ENCODE peak calls at places on chromosomes 5 and 9, in seven cellular contexts. K, H, T, Y, G, I and C are unnamed samples.

GRCh38 chr9:13721481-13722235 is 442.2 kb upstream of the MPDZ start:
- DNase-seq in G (no peak), K (no peak), T (peak), H (no peak), I (no peak), Y (no peak), C (no peak)

GRCh38 chr5:140148508-140148907 is 22.8 kb downstream of the IGIP start:
- DNase-seq in G (no peak), K (no peak), H (no peak), T (peak), I (no peak), Y (no peak), C (no peak)

GRCh38 chr5:163105456-163105855 is 331.9 kb upstream of the CCNG1 start:
- DNase-seq in T (peak), H (no peak), K (no peak), G (no peak), Y (no peak), I (no peak), C (no peak)

GRCh38 chr5:177132504-177133118 is 962 bp upstream of the NSD1 start:
- DNase-seq in I (peak), Y (no peak), T (peak), K (peak), H (peak), G (no peak), C (no peak)

GRCh38 chr5:16992444-16992843 is 56.4 kb upstream of the MYO10 start:
- DNase-seq in G (no peak), H (no peak), I (no peak), T (no peak), K (no peak), Y (no peak), C (no peak)

GRCh38 chr9:127159949-127160610 is 37.6 kb upstream of the ANGPTL2 start:
- DNase-seq in H (no peak), K (peak), T (no peak), G (no peak), I (no peak), Y (no peak), C (peak)

GRCh38 chr9:120655005-120655622 is 59.2 kb downstream of the MEGF9 start:
- DNase-seq in G (no peak), I (no peak), T (peak), H (no peak), Y (no peak), K (no peak), C (no peak)

GRCh38 chr5:172640822-172641358 is at the start of gene NEURL1B:
- DNase-seq in T (peak), G (no peak), H (peak), I (peak), K (no peak), Y (no peak), C (peak)

GRCh38 chr9:27107241-27107640 is 1.8 kb upstream of the TEK start:
- DNase-seq in K (no peak), T (no peak), Y (no peak), I (no peak), G (no peak), H (no peak), C (no peak)

GRCh38 chr5:53386341-53386740 is 94.1 kb upstream of the FST start:
- DNase-seq in I (no peak), G (no peak), T (peak), H (no peak), K (no peak), Y (no peak), C (no peak)

GRCh38 chr5:89293849-89294248 is 410.9 kb upstream of the MEF2C start:
- DNase-seq in Y (no peak), K (no peak), I (no peak), T (peak), G (no peak), H (no peak), C (no peak)

DNA sequence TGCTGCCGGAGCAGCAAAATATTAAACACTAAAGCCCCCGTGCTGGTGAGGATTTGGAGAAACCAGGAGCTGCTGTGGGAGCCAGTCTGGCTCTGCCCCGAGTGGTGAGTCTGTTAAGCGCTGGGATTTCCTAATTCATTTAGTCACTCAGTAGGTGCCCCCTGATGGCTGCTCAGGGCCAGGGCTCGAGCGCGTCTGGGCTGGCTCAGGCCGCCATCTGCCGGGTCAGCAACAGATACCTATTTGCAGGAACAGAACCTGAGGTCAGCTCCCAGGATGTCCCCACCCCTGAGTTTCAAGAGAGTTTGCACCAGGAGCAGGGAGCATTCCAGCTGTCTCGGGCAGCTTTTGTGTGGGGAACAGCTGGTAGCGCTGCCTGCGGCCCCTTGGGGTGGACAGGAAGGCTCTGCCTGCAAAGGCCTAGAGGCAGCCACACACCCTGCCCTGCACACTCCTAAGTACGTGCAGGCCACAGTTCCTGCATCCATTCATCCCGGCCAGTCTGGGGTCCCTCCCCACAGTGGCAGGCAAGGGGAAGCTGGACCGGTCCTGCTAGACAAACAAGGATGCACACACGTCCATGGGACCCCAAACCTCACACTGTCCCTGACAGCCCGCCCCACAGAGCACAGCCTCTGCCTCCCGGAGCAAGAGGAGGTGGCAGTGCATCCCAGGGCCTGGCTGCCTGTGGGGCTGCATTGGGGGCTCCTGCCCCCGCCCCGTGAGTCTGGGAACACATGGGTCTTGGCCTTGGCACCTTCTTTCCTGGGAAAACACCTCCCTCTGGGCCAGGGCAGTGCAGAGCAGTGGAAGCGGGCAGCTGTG is 83.7 kb downstream of the ADAMTS2 start:
- DNase-seq in Y (no peak), H (peak), T (peak), K (peak), I (peak), G (no peak), C (peak)
- TF ChIP-seq CTCF in Y (peak), H (peak), T (peak), K (no peak), I (peak), G (no peak), C (no peak)

GRCh38 chr5:42970636-42971559 is 69.2 kb downstream of the ANXA2R start:
- DNase-seq in I (no peak), H (peak), Y (no peak), G (no peak), T (no peak), K (no peak), C (no peak)
- TF ChIP-seq CTCF in I (no peak), H (peak), Y (peak), G (no peak), T (no peak), K (no peak), C (no peak)

GRCh38 chr5:1382248-1382700 is 37.4 kb upstream of the CLPTM1L start:
- DNase-seq in Y (no peak), H (peak), I (no peak), G (no peak), T (no peak), K (no peak), C (no peak)

GRCh38 chr5:1378866-1379659 is 34.2 kb upstream of the CLPTM1L start:
- DNase-seq in G (no peak), K (no peak), T (no peak), H (peak), Y (no peak), I (no peak), C (no peak)

GRCh38 chr5:1381370-1382247 is 36.7 kb upstream of the CLPTM1L start:
- DNase-seq in G (no peak), K (no peak), H (peak), Y (no peak), T (no peak), I (no peak), C (no peak)

GRCh38 chr5:1380910-1381309 is 36.0 kb upstream of the CLPTM1L start:
- DNase-seq in Y (no peak), K (no peak), T (no peak), I (no peak), G (no peak), H (peak), C (no peak)

DNA sequence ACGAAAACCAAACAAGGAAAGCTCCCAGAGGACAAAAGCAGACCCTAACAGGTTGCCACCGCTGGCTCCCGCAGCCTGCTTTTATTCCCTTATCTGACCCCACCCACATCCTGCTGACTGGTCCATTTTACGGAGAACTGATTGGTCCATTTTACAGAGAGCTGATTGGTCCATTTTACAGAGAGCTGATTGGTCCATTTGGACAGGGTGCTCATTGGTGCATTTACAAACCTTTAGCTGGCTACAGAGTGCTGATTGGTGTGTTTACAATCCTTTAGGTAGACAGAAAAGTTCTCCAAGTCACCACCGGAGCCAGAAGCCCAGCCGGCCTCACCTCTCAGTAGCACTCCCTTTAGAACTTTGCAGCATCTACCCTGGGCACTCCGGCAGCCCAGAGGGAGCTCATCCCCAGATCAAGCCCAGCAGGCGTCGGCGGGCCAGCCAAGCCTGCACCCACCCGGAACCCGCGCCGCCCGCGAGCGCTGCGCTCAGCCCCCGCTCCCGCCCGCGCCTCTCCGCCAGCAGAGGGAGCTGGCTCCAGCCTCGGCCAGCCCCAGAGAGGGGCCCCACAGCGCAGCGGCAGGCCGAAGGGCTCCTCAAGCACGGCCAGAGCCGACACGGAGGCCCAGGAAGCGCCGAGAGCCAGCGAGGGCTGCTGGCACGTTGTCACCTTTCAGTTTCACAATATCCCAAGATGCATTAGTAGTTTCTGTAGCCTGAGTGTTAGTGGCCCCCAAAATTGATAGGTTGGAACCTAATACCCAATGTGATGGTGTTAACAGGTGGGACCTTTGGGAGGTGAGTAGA is 35.3 kb upstream of the CLPTM1L start:
- DNase-seq in G (no peak), K (no peak), Y (no peak), H (peak), I (peak), T (peak), C (no peak)
- TF ChIP-seq CTCF in G (peak), K (peak), Y (peak), H (peak), I (peak), T (peak), C (peak)

GRCh38 chr9:97132865-97133264 is 93.9 kb upstream of the CTSV start:
- DNase-seq in T (no peak), Y (peak), K (no peak), H (no peak), G (no peak), I (no peak), C (no peak)

GRCh38 chr9:97124256-97124655 is 85.3 kb upstream of the CTSV start:
- DNase-seq in G (no peak), I (no peak), H (no peak), Y (no peak), K (no peak), T (no peak), C (no peak)

DNA sequence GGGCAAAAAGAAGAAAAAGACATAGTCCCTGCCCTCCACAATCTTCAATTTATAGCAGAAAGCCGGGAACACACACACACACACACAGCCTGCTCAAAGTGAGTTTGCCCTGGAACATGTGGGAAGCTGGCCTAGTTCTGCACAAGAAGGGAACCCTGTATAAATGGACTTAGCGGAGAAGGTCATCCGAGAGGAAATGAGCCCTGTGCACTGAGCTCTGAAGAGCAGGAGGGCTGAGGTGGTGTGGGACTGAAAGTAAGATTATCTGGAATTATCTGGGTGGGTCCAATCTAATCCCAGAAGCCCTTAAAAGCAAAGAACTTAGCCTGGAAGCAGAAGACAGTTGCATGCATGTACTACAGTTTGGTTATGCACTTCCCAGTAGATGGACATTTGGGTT is 90.0 kb upstream of the CTSV start:
- DNase-seq in I (no peak), T (no peak), G (no peak), K (no peak), Y (no peak), H (no peak), C (no peak)
- TF ChIP-seq CTCF in I (no peak), T (no peak), G (no peak), K (no peak), Y (no peak), H (no peak), C (no peak)

GRCh38 chr9:1013018-1013417 is 36.6 kb downstream of the DMRT3 start:
- DNase-seq in G (no peak), T (no peak), K (no peak), H (no peak), I (no peak), Y (no peak), C (no peak)

GRCh38 chr9:1024112-1024511 is 26.0 kb upstream of the DMRT2 start:
- DNase-seq in T (no peak), G (no peak), H (no peak), Y (no peak), K (no peak), I (no peak), C (no peak)

DNA sequence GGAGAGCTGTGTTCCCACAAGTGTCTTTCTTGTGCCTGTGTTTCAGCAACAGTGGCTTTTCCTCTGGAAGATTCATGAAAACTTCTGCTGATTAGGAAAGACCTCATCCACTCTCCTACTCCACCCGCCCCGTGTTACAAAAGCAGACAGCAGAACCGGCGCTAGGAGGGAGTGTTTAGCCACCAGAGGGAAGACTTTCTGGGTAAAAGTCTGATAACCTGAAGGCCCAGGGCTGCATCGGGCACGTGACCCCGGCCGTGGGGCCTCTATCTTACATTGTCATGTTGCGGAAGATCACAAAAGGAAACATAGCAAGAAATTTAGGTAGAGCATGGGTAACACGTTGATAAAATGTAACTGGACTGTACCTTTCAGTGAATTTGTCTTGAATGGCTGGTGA is 32.0 kb upstream of the DMRT2 start:
- DNase-seq in H (no peak), T (peak), G (no peak), Y (no peak), I (peak), K (no peak), C (no peak)
- TF ChIP-seq CTCF in H (peak), T (peak), G (peak), Y (peak), I (peak), K (no peak), C (no peak)

GRCh38 chr5:66498791-66499207 is 97.4 kb upstream of the MAST4 start:
- DNase-seq in G (no peak), I (no peak), K (no peak), Y (no peak), H (no peak), T (peak), C (no peak)
- TF ChIP-seq CTCF in G (no peak), I (no peak), K (no peak), Y (peak), H (no peak), T (peak), C (peak)

GRCh38 chr5:141778683-141779082 is 96.7 kb upstream of the ARAP3 start:
- DNase-seq in H (no peak), K (no peak), Y (no peak), I (no peak), G (no peak), T (peak), C (no peak)

GRCh38 chr5:141779642-141780041 is 97.6 kb upstream of the ARAP3 start:
- DNase-seq in T (peak), G (no peak), K (no peak), Y (no peak), I (no peak), H (peak), C (no peak)

GRCh38 chr5:141781910-141782309 is 96.3 kb downstream of the PCDH1 start:
- DNase-seq in T (no peak), I (no peak), G (no peak), H (no peak), K (no peak), Y (no peak), C (no peak)

GRCh38 chr5:141780952-141781730 is 97.1 kb downstream of the PCDH1 start:
- DNase-seq in K (no peak), G (no peak), T (no peak), H (no peak), Y (no peak), I (no peak), C (no peak)

DNA sequence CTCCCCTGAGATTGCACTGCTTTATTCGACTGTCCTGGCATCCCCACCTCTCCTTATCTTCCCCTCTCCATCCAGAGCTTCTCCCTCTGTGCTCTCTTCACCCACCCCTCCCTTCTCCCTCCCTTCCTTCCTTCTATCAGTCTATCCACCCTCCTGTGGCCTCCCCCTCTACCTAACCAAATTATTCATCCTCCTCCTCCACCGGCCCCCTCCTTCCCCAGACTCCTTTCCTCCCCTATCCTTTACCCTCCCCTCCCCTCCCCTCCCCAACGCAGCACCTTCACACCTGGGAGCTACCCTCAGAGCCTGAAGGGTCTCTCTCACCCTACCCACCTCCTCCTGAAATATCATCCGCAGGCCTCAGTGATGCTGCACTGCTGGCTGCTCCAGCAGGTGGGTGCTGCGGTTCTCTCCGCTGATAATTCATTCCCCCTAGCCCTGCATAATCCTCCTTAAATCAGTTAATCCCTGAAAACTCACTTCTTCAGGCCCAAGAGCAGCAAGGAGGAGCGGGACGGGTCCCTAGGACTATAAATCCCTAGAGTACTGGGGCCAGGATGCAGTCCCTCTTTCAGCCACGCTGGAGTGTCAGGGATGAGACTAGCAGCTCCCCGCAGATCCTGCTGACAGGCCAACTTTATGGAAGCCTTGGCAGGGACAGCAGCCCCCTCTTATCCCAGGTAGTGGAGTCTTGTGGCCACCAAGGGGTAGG is 97.8 kb downstream of the PCDH1 start:
- DNase-seq in H (no peak), G (no peak), Y (no peak), I (no peak), K (no peak), T (no peak), C (no peak)
- TF ChIP-seq CTCF in H (no peak), G (no peak), Y (no peak), I (no peak), K (no peak), T (no peak), C (no peak)

GRCh38 chr9:92293452-92294296 is at the start of gene IARS1:
- DNase-seq in K (peak), T (peak), H (peak), G (peak), Y (peak), I (peak), C (peak)
- TF ChIP-seq CTCF in K (no peak), T (no peak), H (peak), G (peak), Y (peak), I (no peak), C (peak)

DNA sequence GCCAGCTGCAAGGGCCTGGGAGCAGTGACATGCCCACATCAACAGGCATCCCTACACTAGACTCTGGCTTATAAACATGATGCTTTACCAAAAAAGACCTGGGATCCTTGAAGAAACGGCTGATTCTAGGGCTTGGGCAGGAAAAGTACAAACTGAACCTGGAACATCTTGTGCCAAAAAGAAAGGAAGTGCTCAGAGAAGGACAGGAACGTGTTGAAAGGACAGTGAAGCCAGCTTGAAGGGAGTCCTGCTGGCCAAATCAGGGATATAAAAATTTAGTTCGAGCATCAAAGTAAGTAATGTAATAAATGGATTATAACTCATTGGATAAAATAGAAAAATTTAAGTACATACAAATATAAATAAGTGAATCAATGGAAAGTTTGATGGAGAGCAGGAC is 58.1 kb downstream of the ALDH7A1 start:
- DNase-seq in T (no peak), Y (no peak), I (no peak), G (no peak), K (no peak), H (no peak), C (peak)
- TF ChIP-seq CTCF in T (peak), Y (peak), I (no peak), G (no peak), K (no peak), H (no peak), C (peak)